ENCODE peak calls at places on chromosomes 13 and 19, in four cellular contexts. W is HEK293T, O is H1, T is HepG2. G is an unnamed sample.

GRCh38 chr13:102945324-102945815 is 99.5 kb downstream of the ERCC5 start:
- DNase-seq in W (no peak), O (no peak), T (no peak), G (no peak)

GRCh38 chr19:12527034-12527836 is 24.0 kb downstream of the ZNF564 start:
- DNase-seq in W (no peak), O (no peak), T (no peak), G (no peak)

GRCh38 chr19:15022752-15023151 is 26.5 kb upstream of the CASP14 start:
- DNase-seq in W (no peak), O (no peak), T (no peak), G (no peak)

GRCh38 chr13:40269086-40269485 is 397.4 kb downstream of the FOXO1 start:
- DNase-seq in W (no peak), O (no peak), T (no peak), G (no peak)

GRCh38 chr19:56837892-56838679 is 2.4 kb downstream of the PEG3 start:
- DNase-seq in W (no peak), O (no peak), T (peak), G (peak)

GRCh38 chr19:41910240-41910991 is 17.8 kb downstream of the ERFL start:
- DNase-seq in W (no peak), O (no peak), T (no peak), G (no peak)

GRCh38 chr13:46160474-46161066 is 21.4 kb downstream of the LCP1 start:
- DNase-seq in W (peak), O (no peak), T (peak), G (peak)

GRCh38 chr19:6532244-6532999 is 1.6 kb downstream of the TNFSF9 start:
- DNase-seq in W (no peak), O (no peak), T (no peak), G (no peak)

GRCh38 chr13:23622991-23623390 is 52.8 kb downstream of the TNFRSF19 start:
- DNase-seq in W (no peak), O (no peak), T (no peak), G (no peak)

GRCh38 chr13:23620613-23621315 is 50.6 kb downstream of the TNFRSF19 start:
- DNase-seq in W (no peak), O (no peak), T (no peak), G (no peak)

GRCh38 chr13:23619073-23619855 is 49.1 kb downstream of the TNFRSF19 start:
- DNase-seq in W (no peak), O (no peak), T (no peak), G (no peak)

GRCh38 chr13:23620211-23620610 is 50.0 kb downstream of the TNFRSF19 start:
- DNase-seq in W (no peak), O (no peak), T (no peak), G (no peak)

DNA sequence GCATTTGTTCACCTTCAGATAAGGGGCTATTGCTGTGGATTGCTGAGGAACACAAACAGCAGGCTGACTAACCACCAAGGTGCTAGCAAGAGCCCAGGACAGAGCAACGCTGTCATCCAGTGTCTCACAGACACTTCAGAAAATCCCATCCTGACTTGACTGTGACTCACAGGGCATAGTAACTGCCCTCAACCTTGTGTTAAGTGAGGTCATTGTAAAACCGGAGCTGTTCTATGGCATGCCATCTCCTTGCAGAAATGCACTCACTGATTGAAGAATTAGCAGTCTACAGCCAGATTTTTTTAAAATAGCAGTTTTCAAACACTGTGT is 51.1 kb downstream of the TNFRSF19 start:
- DNase-seq in W (no peak), O (no peak), T (peak), G (no peak)
- TF ChIP-seq SUZ12 in W (no peak), O (no peak), T (no peak), G (no peak)

GRCh38 chr13:20043207-20043925 is 84.8 kb downstream of the ZMYM2 start:
- DNase-seq in W (no peak), O (no peak), T (no peak), G (no peak)

GRCh38 chr13:20049558-20050473 is 91.3 kb downstream of the ZMYM2 start:
- DNase-seq in W (no peak), O (no peak), T (peak), G (no peak)

GRCh38 chr13:20045946-20046548 is 87.5 kb downstream of the ZMYM2 start:
- DNase-seq in W (no peak), O (no peak), T (no peak), G (no peak)

DNA sequence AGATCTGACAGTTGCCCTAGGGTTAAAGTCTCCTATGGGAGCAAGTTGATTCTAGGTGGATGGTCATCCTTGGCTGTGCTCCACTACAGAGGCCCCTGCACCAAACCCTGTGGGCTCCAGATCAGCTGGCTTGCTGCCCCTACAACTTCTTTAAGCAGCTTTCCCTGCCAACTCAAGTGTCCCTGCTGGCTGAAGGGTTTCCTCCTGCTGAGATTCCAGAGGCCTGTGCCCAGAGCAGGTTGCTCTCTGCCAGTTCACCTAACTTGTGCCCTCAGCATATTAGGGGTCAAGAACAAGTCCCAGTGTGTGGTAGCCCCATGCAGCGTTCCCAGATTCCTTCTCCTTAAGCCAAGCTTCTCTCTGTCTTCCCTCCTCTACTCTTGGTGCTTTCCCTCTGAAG is 85.6 kb downstream of the ZMYM2 start:
- DNase-seq in W (no peak), O (no peak), T (no peak), G (no peak)
- TF ChIP-seq SUZ12 in W (no peak), O (no peak), T (no peak), G (no peak)

GRCh38 chr19:1069009-1069779 is 2.2 kb downstream of the ARHGAP45 start:
- DNase-seq in W (no peak), O (no peak), T (no peak), G (no peak)
- TF ChIP-seq SUZ12 in W (no peak), O (no peak), T (no peak), G (no peak)

GRCh38 chr19:28307963-28308362 is 905.0 kb downstream of the UQCRFS1 start:
- DNase-seq in W (no peak), O (no peak), T (no peak), G (no peak)
- TF ChIP-seq SUZ12 in W (no peak), O (no peak), T (no peak), G (no peak)